ENCODE peak calls at places on chromosomes 3 and 15, in ten cellular contexts. F is frontal cortex; A is NCI-H1105 treated with DMSO at 0.1 percent for 48 hours; X is type B pancreatic cell; G is transverse colon; J is NCI-H748 treated with DMSO at 0.1 percent for 48 hours; K is NCI-H2029; Q is RPMI8226; W is choroid plexus epithelial cell; H is stimulated activated CD8-positive, alpha-beta memory T cell treated with anti-CD3 and anti-CD28 coated beads, Interleukin-4, amount 100 ng/mL, for 4 hours. M is an unnamed sample.

GRCh38 chr15:40352221-40352901 is 1.5 kb downstream of the PHGR1 start:
- DNase-seq in F (no peak), A (no peak), X (no peak), G (peak), J (no peak), K (peak), Q (no peak), W (no peak), H (no peak), M (no peak)

GRCh38 chr15:31272558-31273257 is 53.9 kb upstream of the KLF13 start:
- DNase-seq in F (no peak), A (no peak), X (peak), G (peak), J (no peak), K (no peak), Q (no peak), W (no peak), H (no peak), M (no peak)

GRCh38 chr3:128273841-128274573 is 120.7 kb downstream of the EEFSEC start:
- DNase-seq in F (no peak), A (no peak), X (peak), G (no peak), J (no peak), K (no peak), Q (no peak), W (no peak), H (no peak), M (no peak)

GRCh38 chr15:66924889-66925288 is 140.5 kb upstream of the SMAD3 start:
- DNase-seq in F (no peak), A (no peak), X (no peak), G (no peak), J (no peak), K (no peak), Q (no peak), W (no peak), H (no peak), M (no peak)

GRCh38 chr3:66991478-66991877 is 6.6 kb upstream of the KBTBD8 start:
- DNase-seq in F (no peak), A (no peak), X (no peak), G (no peak), J (no peak), K (no peak), Q (no peak), W (peak), H (no peak), M (peak)

GRCh38 chr3:80606073-80606472 is 838.3 kb upstream of the ROBO1 start:
- DNase-seq in F (no peak), A (no peak), X (no peak), G (no peak), J (no peak), K (no peak), Q (no peak), W (peak), H (no peak), M (no peak)

GRCh38 chr3:18208856-18209255 is 216.3 kb downstream of the SATB1 start:
- DNase-seq in F (no peak), A (no peak), X (no peak), G (no peak), J (no peak), K (no peak), Q (no peak), W (no peak), H (no peak), M (no peak)

GRCh38 chr3:111924283-111924682 is 54.5 kb upstream of the ABHD10 start:
- DNase-seq in F (no peak), A (peak), X (no peak), G (peak), J (no peak), K (peak), Q (peak), W (no peak), H (no peak), M (no peak)

GRCh38 chr3:125143982-125144652 is 68.4 kb downstream of the SLC12A8 start:
- DNase-seq in F (no peak), A (peak), X (no peak), G (no peak), J (no peak), K (no peak), Q (no peak), W (peak), H (no peak), M (peak)

GRCh38 chr3:18988619-18989229 is 159.6 kb upstream of the KCNH8 start:
- DNase-seq in F (no peak), A (peak), X (no peak), G (no peak), J (peak), K (peak), Q (peak), W (peak), H (no peak), M (peak)

GRCh38 chr3:155370198-155370597 is 76.7 kb upstream of the STRIT1 start:
- DNase-seq in F (no peak), A (no peak), X (no peak), G (no peak), J (no peak), K (no peak), Q (no peak), W (no peak), H (no peak), M (no peak)

GRCh38 chr15:70235347-70235746 is 137.6 kb upstream of the TLE3 start:
- DNase-seq in F (no peak), A (no peak), X (no peak), G (no peak), J (no peak), K (no peak), Q (no peak), W (no peak), H (no peak), M (no peak)